ENCODE peak calls at places on chromosome 2, in six cellular contexts. One of them, this sample, is unnamed.

GRCh38 chr2:60530660-60531276 is 22.7 kb downstream of the BCL11A start:
- DNase-seq in psoas muscle: no peak
- DNase-seq in GM12865: peak; percentile 18
- DNase-seq in HepG2: peak; percentile 84
- DNase-seq in esophagus squamous epithelium: no peak
- DNase-seq in WTC11: no peak
- DNase-seq in this sample: no peak

GRCh38 chr2:128690869-128691268 is 372.2 kb upstream of the HS6ST1 start:
- DNase-seq in psoas muscle: no peak
- DNase-seq in GM12865: no peak
- DNase-seq in WTC11: no peak
- DNase-seq in esophagus squamous epithelium: no peak
- DNase-seq in HepG2: no peak
- DNase-seq in this sample: no peak

GRCh38 chr2:38498039-38498438 is 104.7 kb downstream of the HNRNPLL start:
- DNase-seq in WTC11: no peak
- DNase-seq in HepG2: peak; percentile 34
- DNase-seq in psoas muscle: no peak
- DNase-seq in GM12865: peak; percentile 78
- DNase-seq in esophagus squamous epithelium: no peak
- DNase-seq in this sample: no peak

GRCh38 chr2:69092857-69093256 is 79.9 kb downstream of the ANTXR1 start:
- DNase-seq in GM12865: no peak
- DNase-seq in esophagus squamous epithelium: no peak
- DNase-seq in HepG2: no peak
- DNase-seq in WTC11: no peak
- DNase-seq in psoas muscle: no peak
- DNase-seq in this sample: no peak

GRCh38 chr2:23508066-23508390 is 123.0 kb downstream of the KLHL29 start:
- DNase-seq in HepG2: no peak
- DNase-seq in psoas muscle: no peak
- DNase-seq in GM12865: no peak
- DNase-seq in esophagus squamous epithelium: no peak
- DNase-seq in WTC11: no peak
- DNase-seq in this sample: no peak

GRCh38 chr2:120205901-120206581 is 17.2 kb downstream of the TMEM185B start:
- DNase-seq in psoas muscle: no peak
- DNase-seq in WTC11: peak; percentile 85
- DNase-seq in GM12865: peak; percentile 47
- DNase-seq in esophagus squamous epithelium: no peak
- DNase-seq in HepG2: no peak
- DNase-seq in this sample: no peak

GRCh38 chr2:70546885-70547284 is 6.7 kb downstream of the TGFA start:
- DNase-seq in GM12865: no peak
- DNase-seq in HepG2: no peak
- DNase-seq in psoas muscle: no peak
- DNase-seq in WTC11: no peak
- DNase-seq in esophagus squamous epithelium: no peak
- DNase-seq in this sample: no peak

GRCh38 chr2:71423817-71424420 is 29.4 kb upstream of the DYSF start:
- DNase-seq in esophagus squamous epithelium: no peak
- DNase-seq in GM12865: no peak
- DNase-seq in WTC11: no peak
- DNase-seq in HepG2: no peak
- DNase-seq in psoas muscle: no peak
- DNase-seq in this sample: no peak

GRCh38 chr2:48315847-48316194 is 214.1 kb upstream of the STON1 start:
- DNase-seq in psoas muscle: no peak
- DNase-seq in esophagus squamous epithelium: no peak
- DNase-seq in WTC11: peak; percentile 22
- DNase-seq in GM12865: peak; percentile 63
- DNase-seq in HepG2: peak; percentile 52
- DNase-seq in this sample: no peak

GRCh38 chr2:212730994-212731393 is 192.4 kb upstream of the ERBB4 start:
- DNase-seq in GM12865: peak; percentile 88
- DNase-seq in HepG2: no peak
- DNase-seq in esophagus squamous epithelium: no peak
- DNase-seq in WTC11: no peak
- DNase-seq in psoas muscle: no peak
- DNase-seq in this sample: no peak

GRCh38 chr2:168155036-168155435 is 92.4 kb downstream of the STK39 start:
- DNase-seq in psoas muscle: no peak
- DNase-seq in esophagus squamous epithelium: no peak
- DNase-seq in HepG2: no peak
- DNase-seq in WTC11: no peak
- DNase-seq in GM12865: no peak
- DNase-seq in this sample: no peak

GRCh38 chr2:26488463-26489212 is 10.7 kb upstream of the OTOF start:
- DNase-seq in WTC11: no peak
- DNase-seq in esophagus squamous epithelium: no peak
- DNase-seq in GM12865: no peak
- DNase-seq in HepG2: no peak
- DNase-seq in psoas muscle: no peak
- DNase-seq in this sample: peak; percentile 59

GRCh38 chr2:217653240-217653639 is 349.6 kb downstream of the TNS1 start:
- DNase-seq in WTC11: no peak
- DNase-seq in GM12865: no peak
- DNase-seq in esophagus squamous epithelium: no peak
- DNase-seq in HepG2: no peak
- DNase-seq in psoas muscle: peak; percentile 64
- DNase-seq in this sample: no peak

DNA sequence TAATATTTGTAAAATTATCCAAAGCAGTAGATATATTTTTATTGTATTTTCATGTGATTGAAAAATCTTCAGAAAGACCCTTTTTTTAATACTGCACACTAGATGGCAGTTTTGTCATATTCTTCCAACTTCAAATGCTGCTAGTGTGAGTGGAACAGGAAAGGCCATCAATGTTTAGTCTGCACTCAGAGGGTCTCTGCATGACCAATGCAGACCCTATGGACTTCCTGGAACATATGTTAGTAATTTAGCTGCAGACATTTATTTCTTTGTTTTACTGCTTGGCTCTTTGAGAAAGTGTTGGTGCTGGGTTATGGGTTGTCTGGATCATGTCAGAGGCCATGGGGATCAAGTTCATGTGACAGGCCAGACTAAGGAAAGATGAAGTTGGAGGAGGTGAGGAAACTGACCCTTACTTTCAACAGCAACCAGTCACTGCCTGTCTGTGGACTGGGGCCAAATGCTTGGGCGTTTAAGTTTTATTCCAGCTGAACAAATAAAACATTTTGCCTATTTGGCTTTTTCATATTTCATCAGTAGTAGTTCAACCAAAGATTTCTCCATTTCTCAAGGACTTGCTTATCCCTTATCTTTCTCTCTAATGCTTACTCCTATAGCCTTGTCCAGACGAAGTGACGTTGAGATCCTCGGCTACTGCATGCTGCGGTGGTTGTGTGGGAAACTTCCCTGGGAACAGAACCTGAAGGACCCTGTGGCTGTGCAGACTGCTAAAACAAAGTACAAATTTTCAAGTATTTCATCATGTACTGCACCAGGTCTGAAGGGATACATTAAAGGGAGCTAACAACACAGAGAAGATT is 84.8 kb downstream of the VRK2 start:
- DNase-seq in WTC11: no peak
- DNase-seq in psoas muscle: no peak
- DNase-seq in esophagus squamous epithelium: no peak
- DNase-seq in HepG2: peak; percentile 15
- DNase-seq in GM12865: no peak
- DNase-seq in this sample: no peak
- TF ChIP-seq CTCF in WTC11: no peak
- TF ChIP-seq CTCF in psoas muscle: no peak
- TF ChIP-seq CTCF in esophagus squamous epithelium: no peak
- TF ChIP-seq CTCF in HepG2: peak; percentile 59
- TF ChIP-seq CTCF in GM12865: no peak
- TF ChIP-seq CTCF in this sample: peak; percentile 83

DNA sequence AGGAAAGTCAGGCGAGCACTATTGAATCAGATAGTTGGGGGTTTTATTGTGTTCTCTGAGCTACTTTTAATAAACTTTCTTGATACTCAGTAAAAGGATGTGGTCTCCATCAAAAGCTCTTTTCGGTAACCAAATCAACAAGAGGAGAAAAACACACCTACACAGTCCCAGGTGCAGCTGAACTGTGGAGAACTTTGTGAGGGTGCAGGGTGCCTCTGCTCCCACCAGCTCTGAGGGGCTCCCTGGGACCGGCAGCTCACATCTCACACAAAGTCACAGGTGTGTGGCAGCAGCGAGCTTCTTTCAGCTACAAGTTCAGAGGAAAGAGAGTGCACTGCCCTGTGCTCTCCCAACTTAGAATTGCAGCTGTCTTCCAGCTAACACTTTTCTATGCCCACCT is 650.4 kb downstream of the RNF144A start:
- DNase-seq in WTC11: no peak
- DNase-seq in esophagus squamous epithelium: no peak
- DNase-seq in psoas muscle: no peak
- DNase-seq in HepG2: no peak
- DNase-seq in GM12865: peak; percentile 76
- DNase-seq in this sample: no peak
- TF ChIP-seq CTCF in WTC11: no peak
- TF ChIP-seq CTCF in esophagus squamous epithelium: no peak
- TF ChIP-seq CTCF in psoas muscle: no peak
- TF ChIP-seq CTCF in HepG2: no peak
- TF ChIP-seq CTCF in GM12865: no peak
- TF ChIP-seq CTCF in this sample: no peak

GRCh38 chr2:108363900-108364225 is 13.9 kb upstream of the SULT1C4 start:
- DNase-seq in psoas muscle: no peak
- DNase-seq in GM12865: no peak
- DNase-seq in esophagus squamous epithelium: no peak
- DNase-seq in WTC11: no peak
- DNase-seq in HepG2: no peak
- DNase-seq in this sample: no peak
- TF ChIP-seq CTCF in psoas muscle: no peak
- TF ChIP-seq CTCF in GM12865: no peak
- TF ChIP-seq CTCF in esophagus squamous epithelium: no peak
- TF ChIP-seq CTCF in WTC11: no peak
- TF ChIP-seq CTCF in HepG2: no peak
- TF ChIP-seq CTCF in this sample: no peak

DNA sequence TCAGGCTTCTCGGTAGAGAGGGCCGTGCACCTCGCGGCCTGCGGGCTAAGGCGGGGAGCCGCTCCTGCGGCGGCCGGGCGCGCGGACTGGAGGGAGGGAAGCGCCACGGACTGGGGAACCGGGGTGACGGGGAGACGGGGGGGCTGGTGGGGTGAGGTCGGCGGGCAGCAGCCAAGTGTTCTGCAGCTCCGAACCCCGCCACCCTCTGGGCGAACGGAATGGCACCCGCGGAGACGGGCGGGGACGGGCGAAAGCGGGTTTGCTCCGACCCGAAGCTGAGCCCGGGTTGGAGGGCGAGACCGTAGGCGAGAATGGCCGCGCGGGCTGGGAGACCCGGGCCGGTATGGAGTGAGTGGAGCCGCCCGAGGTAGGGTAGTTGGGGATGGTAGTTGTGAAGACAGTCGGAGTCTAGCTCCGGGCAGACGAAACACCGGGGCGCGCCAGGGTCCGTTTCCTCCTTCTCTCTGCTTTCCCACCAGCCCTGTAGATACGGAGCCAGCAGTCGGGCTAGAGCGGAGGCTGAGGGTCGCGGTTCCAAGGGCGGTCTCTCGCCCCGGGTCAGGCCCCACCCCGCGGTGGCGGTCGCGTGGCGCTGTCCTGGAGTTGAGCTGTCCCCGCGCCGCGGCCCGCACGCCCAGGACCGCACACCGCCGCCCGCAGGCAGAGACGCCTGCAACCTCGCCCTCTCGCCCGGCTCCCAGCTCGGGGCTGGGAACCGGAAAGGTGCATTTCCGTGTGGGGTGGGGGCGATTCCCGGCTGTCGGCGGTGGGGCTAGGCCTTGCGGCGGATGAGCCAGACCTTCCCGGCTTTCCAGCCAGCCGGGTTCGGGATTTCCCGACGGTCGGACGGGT is 160.3 kb upstream of the SIX2 start:
- DNase-seq in psoas muscle: peak; percentile 45
- DNase-seq in HepG2: no peak
- DNase-seq in WTC11: peak; percentile 67
- DNase-seq in GM12865: no peak
- DNase-seq in esophagus squamous epithelium: no peak
- DNase-seq in this sample: no peak
- TF ChIP-seq CTCF in psoas muscle: no peak
- TF ChIP-seq CTCF in HepG2: no peak
- TF ChIP-seq CTCF in WTC11: no peak
- TF ChIP-seq CTCF in GM12865: no peak
- TF ChIP-seq CTCF in esophagus squamous epithelium: no peak
- TF ChIP-seq CTCF in this sample: peak; percentile 41

GRCh38 chr2:190804182-190804795 is 76.3 kb upstream of the GLS start:
- DNase-seq in WTC11: no peak
- DNase-seq in esophagus squamous epithelium: no peak
- DNase-seq in GM12865: no peak
- DNase-seq in psoas muscle: no peak
- DNase-seq in HepG2: no peak
- DNase-seq in this sample: no peak
- TF ChIP-seq CTCF in WTC11: peak; percentile 24
- TF ChIP-seq CTCF in esophagus squamous epithelium: peak; percentile 78
- TF ChIP-seq CTCF in GM12865: peak; percentile 39
- TF ChIP-seq CTCF in psoas muscle: peak; percentile 63
- TF ChIP-seq CTCF in HepG2: peak; percentile 26
- TF ChIP-seq CTCF in this sample: peak; percentile 86

DNA sequence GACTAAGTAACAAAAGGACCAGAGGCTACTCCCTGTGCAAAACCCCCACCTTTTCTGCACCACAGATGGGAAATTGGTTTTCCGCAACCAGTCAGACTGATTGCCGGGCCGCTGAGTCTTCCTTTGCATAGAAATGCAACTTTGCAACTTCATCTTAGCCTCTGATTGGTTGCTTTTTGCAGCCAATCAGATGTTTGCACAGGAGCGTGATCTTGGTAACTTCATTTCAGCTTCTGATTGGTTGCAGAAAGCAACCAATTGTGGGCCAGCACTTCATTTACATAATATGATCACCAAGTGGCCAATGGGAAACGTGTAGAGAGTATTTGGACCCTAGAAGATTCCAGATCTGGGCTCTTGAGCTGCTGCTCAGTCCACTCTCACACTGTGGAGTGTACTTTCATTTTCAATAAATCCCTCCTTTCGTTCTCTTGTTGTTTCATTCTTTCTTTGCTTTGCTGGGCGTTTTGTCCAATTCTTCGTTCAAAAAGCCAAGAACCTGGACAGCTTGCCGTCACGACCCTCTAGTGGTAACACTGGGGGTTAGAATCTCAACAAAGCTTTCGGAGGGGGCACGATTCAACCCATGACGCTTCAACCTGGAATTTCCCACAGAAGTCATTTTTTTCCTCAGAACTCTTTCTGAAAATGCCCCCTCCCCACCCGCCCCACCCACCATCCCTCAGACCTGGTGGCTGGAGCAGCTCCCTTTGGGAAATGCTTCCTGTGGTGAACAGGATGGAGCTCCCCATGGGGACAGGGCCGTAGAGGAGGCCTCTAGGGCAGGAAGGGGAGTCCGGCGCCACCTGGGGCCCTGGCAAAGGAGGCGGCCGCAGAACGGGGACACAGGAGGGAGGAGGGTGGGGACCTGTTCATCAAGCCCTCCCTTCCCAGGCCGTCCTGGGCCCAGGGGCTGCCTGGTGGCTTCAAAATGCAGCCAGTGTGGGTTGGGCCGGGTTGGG is 31.8 kb upstream of the KCNF1 start:
- DNase-seq in WTC11: no peak
- DNase-seq in psoas muscle: no peak
- DNase-seq in esophagus squamous epithelium: no peak
- DNase-seq in GM12865: no peak
- DNase-seq in HepG2: no peak
- DNase-seq in this sample: no peak
- TF ChIP-seq CTCF in WTC11: no peak
- TF ChIP-seq CTCF in psoas muscle: no peak
- TF ChIP-seq CTCF in esophagus squamous epithelium: no peak
- TF ChIP-seq CTCF in GM12865: no peak
- TF ChIP-seq CTCF in HepG2: no peak
- TF ChIP-seq CTCF in this sample: peak; percentile 21

GRCh38 chr2:12167525-12168317 is 421.3 kb downstream of the LPIN1 start:
- DNase-seq in psoas muscle: no peak
- DNase-seq in esophagus squamous epithelium: no peak
- DNase-seq in GM12865: peak; percentile 11
- DNase-seq in WTC11: peak; percentile 46
- DNase-seq in HepG2: peak; percentile 60
- DNase-seq in this sample: no peak
- TF ChIP-seq CTCF in psoas muscle: no peak
- TF ChIP-seq CTCF in esophagus squamous epithelium: no peak
- TF ChIP-seq CTCF in GM12865: peak; percentile 21
- TF ChIP-seq CTCF in WTC11: no peak
- TF ChIP-seq CTCF in HepG2: peak; percentile 84
- TF ChIP-seq CTCF in this sample: peak; percentile 24

This sample was measured in chondrocyte.